ENCODE peak calls at places on chromosomes 16 and 17, in seven cellular contexts. Y, B, U, D, M, S and N are unnamed samples.

GRCh38 chr16:86877108-86877507 is 298.8 kb downstream of the FOXL1 start:
- DNase-seq in Y (no peak), B (no peak), U (no peak), D (no peak), M (no peak), S (no peak), N (no peak)

GRCh38 chr16:78372302-78372701 is 272.8 kb downstream of the WWOX start:
- DNase-seq in Y (no peak), B (no peak), U (no peak), D (no peak), M (no peak), S (no peak), N (no peak)

GRCh38 chr17:964881-965280 is 14.7 kb downstream of the NXN start:
- DNase-seq in Y (no peak), B (no peak), U (no peak), D (no peak), M (no peak), S (no peak), N (no peak)

GRCh38 chr16:63315229-63315628 is 1279.0 kb upstream of the CDH8 start:
- DNase-seq in Y (no peak), B (no peak), U (no peak), D (no peak), M (no peak), S (no peak), N (no peak)

GRCh38 chr17:82859431-82860403 is 19.9 kb upstream of the ZNF750 start:
- DNase-seq in Y (peak; percentile 77), B (peak; percentile 38), U (peak; percentile 65), D (peak; percentile 36), M (no peak), S (peak; percentile 82), N (peak; percentile 93)

GRCh38 chr17:49994085-49995054 is 654 bp downstream of the DLX3 start:
- DNase-seq in Y (no peak), B (no peak), U (peak; percentile 11), D (no peak), M (no peak), S (no peak), N (no peak)

GRCh38 chr16:1366712-1367299 is 15.1 kb downstream of the GNPTG start:
- DNase-seq in Y (no peak), B (no peak), U (no peak), D (no peak), M (no peak), S (peak; percentile 63), N (no peak)

GRCh38 chr17:82582709-82583108 is 63.2 kb downstream of the FOXK2 start:
- DNase-seq in Y (no peak), B (no peak), U (no peak), D (no peak), M (no peak), S (no peak), N (no peak)

GRCh38 chr16:86565181-86565631 is 1.4 kb upstream of the FOXC2 start:
- DNase-seq in Y (no peak), B (no peak), U (no peak), D (no peak), M (no peak), S (no peak), N (no peak)

GRCh38 chr17:76953926-76954325 is 85.7 kb downstream of the MGAT5B start:
- DNase-seq in Y (no peak), B (no peak), U (no peak), D (no peak), M (no peak), S (no peak), N (no peak)

GRCh38 chr17:45123076-45123770 is 9.1 kb downstream of the PLCD3 start:
- DNase-seq in Y (no peak), B (no peak), U (no peak), D (no peak), M (no peak), S (peak; percentile 30), N (no peak)

GRCh38 chr16:20744922-20745440 is 3.4 kb upstream of the THUMPD1 start:
- DNase-seq in Y (peak; percentile 67), B (no peak), U (no peak), D (no peak), M (no peak), S (peak; percentile 44), N (peak; percentile 87)

GRCh38 chr17:81806461-81807209 is 2.7 kb downstream of the GCGR start:
- DNase-seq in Y (no peak), B (no peak), U (no peak), D (no peak), M (no peak), S (peak; percentile 43), N (no peak)

GRCh38 chr17:4944554-4945175 is 3.7 kb downstream of the PFN1 start:
- DNase-seq in Y (no peak), B (no peak), U (peak; percentile 39), D (no peak), M (no peak), S (no peak), N (no peak)

GRCh38 chr17:80758793-80759673 is 214.4 kb downstream of the RPTOR start:
- DNase-seq in Y (no peak), B (no peak), U (no peak), D (no peak), M (no peak), S (no peak), N (no peak)